ENCODE peak calls at places on chromosome 7, in eight cellular contexts. One of them, this sample, is unnamed.

GRCh38 chr7:77348371-77348813 is 67.8 kb downstream of the GSAP start:
- DNase-seq in erythroblast: no peak
- DNase-seq in EH: peak
- DNase-seq in H9: no peak
- DNase-seq in cardiac fibroblast: peak
- DNase-seq in Right ventricle myocardium superior: no peak
- DNase-seq in gastrocnemius medialis: no peak
- DNase-seq in omental fat pad: no peak
- DNase-seq in this sample: no peak

GRCh38 chr7:157150825-157151412 is 12.2 kb downstream of the UBE3C start:
- DNase-seq in erythroblast: no peak
- DNase-seq in EH: peak
- DNase-seq in H9: peak
- DNase-seq in cardiac fibroblast: peak
- DNase-seq in Right ventricle myocardium superior: peak
- DNase-seq in gastrocnemius medialis: peak
- DNase-seq in omental fat pad: no peak
- DNase-seq in this sample: no peak

GRCh38 chr7:152492952-152493351 is 57.1 kb upstream of the KMT2C start:
- DNase-seq in erythroblast: no peak
- DNase-seq in EH: no peak
- DNase-seq in H9: no peak
- DNase-seq in cardiac fibroblast: no peak
- DNase-seq in Right ventricle myocardium superior: no peak
- DNase-seq in gastrocnemius medialis: no peak
- DNase-seq in omental fat pad: no peak
- DNase-seq in this sample: no peak

GRCh38 chr7:100894860-100895700 is 608 bp downstream of the ACHE start:
- DNase-seq in erythroblast: peak
- DNase-seq in EH: peak
- DNase-seq in H9: peak
- DNase-seq in cardiac fibroblast: no peak
- DNase-seq in Right ventricle myocardium superior: peak
- DNase-seq in gastrocnemius medialis: peak
- DNase-seq in omental fat pad: peak
- DNase-seq in this sample: no peak

GRCh38 chr7:83936056-83936703 is 258.4 kb downstream of the SEMA3A start:
- DNase-seq in erythroblast: peak
- DNase-seq in EH: peak
- DNase-seq in H9: peak
- DNase-seq in cardiac fibroblast: peak
- DNase-seq in Right ventricle myocardium superior: no peak
- DNase-seq in gastrocnemius medialis: peak
- DNase-seq in omental fat pad: peak
- DNase-seq in this sample: peak

GRCh38 chr7:48244902-48245301 is 73.6 kb downstream of the ABCA13 start:
- DNase-seq in erythroblast: no peak
- DNase-seq in EH: peak
- DNase-seq in H9: no peak
- DNase-seq in cardiac fibroblast: peak
- DNase-seq in Right ventricle myocardium superior: no peak
- DNase-seq in gastrocnemius medialis: no peak
- DNase-seq in omental fat pad: no peak
- DNase-seq in this sample: no peak

GRCh38 chr7:89072094-89072493 is 276.6 kb upstream of the TEX47 start:
- DNase-seq in erythroblast: no peak
- DNase-seq in EH: no peak
- DNase-seq in H9: no peak
- DNase-seq in cardiac fibroblast: no peak
- DNase-seq in Right ventricle myocardium superior: no peak
- DNase-seq in gastrocnemius medialis: no peak
- DNase-seq in omental fat pad: no peak
- DNase-seq in this sample: no peak

GRCh38 chr7:147639037-147639436 is 951.5 kb upstream of the C7orf33 start:
- DNase-seq in erythroblast: no peak
- DNase-seq in EH: no peak
- DNase-seq in H9: no peak
- DNase-seq in cardiac fibroblast: no peak
- DNase-seq in Right ventricle myocardium superior: no peak
- DNase-seq in gastrocnemius medialis: no peak
- DNase-seq in omental fat pad: no peak
- DNase-seq in this sample: no peak

GRCh38 chr7:102991540-102992214 is 78.9 kb downstream of the LRRC17 start:
- DNase-seq in erythroblast: no peak
- DNase-seq in EH: peak
- DNase-seq in H9: no peak
- DNase-seq in cardiac fibroblast: peak
- DNase-seq in Right ventricle myocardium superior: no peak
- DNase-seq in gastrocnemius medialis: no peak
- DNase-seq in omental fat pad: no peak
- DNase-seq in this sample: no peak

GRCh38 chr7:150788474-150789269 is 11.5 kb downstream of the TMEM176B start:
- DNase-seq in erythroblast: peak
- DNase-seq in EH: peak
- DNase-seq in H9: no peak
- DNase-seq in cardiac fibroblast: no peak
- DNase-seq in Right ventricle myocardium superior: peak
- DNase-seq in gastrocnemius medialis: peak
- DNase-seq in omental fat pad: no peak
- DNase-seq in this sample: no peak

GRCh38 chr7:13144622-13145021 is 457.2 kb downstream of the ARL4A start:
- DNase-seq in erythroblast: no peak
- DNase-seq in EH: no peak
- DNase-seq in H9: no peak
- DNase-seq in cardiac fibroblast: peak
- DNase-seq in Right ventricle myocardium superior: no peak
- DNase-seq in gastrocnemius medialis: no peak
- DNase-seq in omental fat pad: no peak
- DNase-seq in this sample: no peak

GRCh38 chr7:151307536-151307935 is 34.1 kb upstream of the NUB1 start:
- DNase-seq in erythroblast: no peak
- DNase-seq in EH: no peak
- DNase-seq in H9: no peak
- DNase-seq in cardiac fibroblast: no peak
- DNase-seq in Right ventricle myocardium superior: no peak
- DNase-seq in gastrocnemius medialis: no peak
- DNase-seq in omental fat pad: no peak
- DNase-seq in this sample: no peak

GRCh38 chr7:4888161-4888560 is 4.6 kb upstream of the RADIL start:
- DNase-seq in erythroblast: no peak
- DNase-seq in EH: no peak
- DNase-seq in H9: no peak
- DNase-seq in cardiac fibroblast: peak
- DNase-seq in Right ventricle myocardium superior: no peak
- DNase-seq in gastrocnemius medialis: no peak
- DNase-seq in omental fat pad: no peak
- DNase-seq in this sample: no peak

GRCh38 chr7:41574377-41574776 is 128.5 kb downstream of the INHBA start:
- DNase-seq in erythroblast: no peak
- DNase-seq in EH: peak
- DNase-seq in H9: no peak
- DNase-seq in cardiac fibroblast: peak
- DNase-seq in Right ventricle myocardium superior: no peak
- DNase-seq in gastrocnemius medialis: no peak
- DNase-seq in omental fat pad: no peak
- DNase-seq in this sample: no peak

GRCh38 chr7:151088856-151089699 is 2.8 kb downstream of the AGAP3 start:
- DNase-seq in erythroblast: peak
- DNase-seq in EH: peak
- DNase-seq in H9: no peak
- DNase-seq in cardiac fibroblast: peak
- DNase-seq in Right ventricle myocardium superior: peak
- DNase-seq in gastrocnemius medialis: peak
- DNase-seq in omental fat pad: peak
- DNase-seq in this sample: no peak

GRCh38 chr7:50711271-50712175 is 71.2 kb downstream of the GRB10 start:
- DNase-seq in erythroblast: peak
- DNase-seq in EH: peak
- DNase-seq in H9: no peak
- DNase-seq in cardiac fibroblast: peak
- DNase-seq in Right ventricle myocardium superior: peak
- DNase-seq in gastrocnemius medialis: peak
- DNase-seq in omental fat pad: no peak
- DNase-seq in this sample: no peak

GRCh38 chr7:22587322-22587721 is 87.3 kb upstream of the STEAP1B start:
- DNase-seq in erythroblast: no peak
- DNase-seq in EH: peak
- DNase-seq in H9: no peak
- DNase-seq in cardiac fibroblast: peak
- DNase-seq in Right ventricle myocardium superior: no peak
- DNase-seq in gastrocnemius medialis: no peak
- DNase-seq in omental fat pad: no peak
- DNase-seq in this sample: no peak

GRCh38 chr7:20932785-20933184 is 146.1 kb upstream of the SP8 start:
- DNase-seq in erythroblast: no peak
- DNase-seq in EH: no peak
- DNase-seq in H9: no peak
- DNase-seq in cardiac fibroblast: no peak
- DNase-seq in Right ventricle myocardium superior: no peak
- DNase-seq in gastrocnemius medialis: no peak
- DNase-seq in omental fat pad: no peak
- DNase-seq in this sample: no peak

GRCh38 chr7:141575164-141575563 is 24.0 kb downstream of the AGK start:
- DNase-seq in erythroblast: no peak
- DNase-seq in EH: no peak
- DNase-seq in H9: no peak
- DNase-seq in cardiac fibroblast: no peak
- DNase-seq in Right ventricle myocardium superior: no peak
- DNase-seq in gastrocnemius medialis: no peak
- DNase-seq in omental fat pad: no peak
- DNase-seq in this sample: no peak

This sample was measured in NCI-H2107.